ENCODE peak calls at places on chromosome 2, in ten cellular contexts. W, N, L, X, B, A, Q, E, H and G are unnamed samples.

GRCh38 chr2:168272225-168272624 is 24.8 kb upstream of the STK39 start:
- DNase-seq in E (no peak), H (peak; percentile 97), Q (no peak), L (peak; percentile 5), X (peak; percentile 35), W (no peak), A (no peak), B (no peak), N (no peak), G (no peak)

GRCh38 chr2:26483957-26484565 is 6.1 kb upstream of the OTOF start:
- DNase-seq in Q (no peak), E (no peak), L (no peak), X (no peak), W (peak; percentile 41), N (no peak), B (no peak), H (no peak), A (no peak), G (no peak)

GRCh38 chr2:173522356-173522755 is 167.7 kb downstream of the CDCA7 start:
- DNase-seq in A (no peak), H (no peak), N (no peak), W (no peak), E (no peak), Q (no peak), X (no peak), B (no peak), L (no peak), G (no peak)

GRCh38 chr2:231348173-231348572 is 47.3 kb upstream of the B3GNT7 start:
- DNase-seq in A (no peak), E (no peak), N (peak; percentile 13), B (no peak), Q (no peak), X (peak; percentile 44), W (no peak), H (peak; percentile 28), L (no peak), G (no peak)

GRCh38 chr2:97011977-97012569 is 25.7 kb upstream of the FAM178B start:
- DNase-seq in W (no peak), E (no peak), B (peak; percentile 31), X (peak; percentile 72), H (peak; percentile 60), L (peak; percentile 57), A (no peak), N (no peak), Q (no peak), G (no peak)

GRCh38 chr2:113187771-113188170 is 14.0 kb downstream of the PSD4 start:
- DNase-seq in A (no peak), B (no peak), L (no peak), X (no peak), N (no peak), W (no peak), Q (no peak), H (no peak), E (no peak), G (no peak)

GRCh38 chr2:126909366-126909765 is 10.7 kb downstream of the TEX51 start:
- DNase-seq in X (no peak), B (no peak), E (no peak), W (no peak), Q (no peak), N (no peak), H (no peak), L (no peak), A (no peak), G (no peak)

GRCh38 chr2:196551014-196551413 is 88.5 kb upstream of the CCDC150 start:
- DNase-seq in Q (no peak), A (no peak), W (no peak), E (no peak), N (no peak), B (no peak), X (no peak), H (no peak), L (no peak), G (no peak)

GRCh38 chr2:48126180-48126579 is 219.9 kb upstream of the FBXO11 start:
- DNase-seq in E (no peak), L (no peak), N (no peak), W (no peak), A (no peak), X (no peak), B (no peak), Q (no peak), H (no peak), G (peak; percentile 74)

GRCh38 chr2:166568409-166568808 is 74.4 kb upstream of the SCN7A start:
- DNase-seq in N (no peak), W (no peak), H (no peak), E (no peak), X (no peak), L (peak; percentile 5), A (no peak), Q (no peak), B (no peak), G (no peak)

GRCh38 chr2:237585590-237586221 is 4.8 kb downstream of the RAB17 start:
- DNase-seq in H (peak; percentile 84), B (no peak), A (peak; percentile 40), Q (no peak), N (no peak), X (no peak), W (no peak), E (no peak), L (no peak), G (no peak)

GRCh38 chr2:207729465-207729998 is 18.1 kb downstream of the CCNYL1 start:
- DNase-seq in E (no peak), X (no peak), L (no peak), N (no peak), H (no peak), B (no peak), A (no peak), W (no peak), Q (no peak), G (no peak)

GRCh38 chr2:207733597-207734240 is 22.3 kb downstream of the CCNYL1 start:
- DNase-seq in W (no peak), X (no peak), A (no peak), H (no peak), E (no peak), Q (no peak), L (no peak), N (no peak), B (no peak), G (no peak)

GRCh38 chr2:207731138-207731537 is 19.7 kb downstream of the CCNYL1 start:
- DNase-seq in L (no peak), X (no peak), N (no peak), B (no peak), A (no peak), W (no peak), H (no peak), Q (no peak), E (no peak), G (no peak)

GRCh38 chr2:207734636-207735512 is 23.4 kb downstream of the CCNYL1 start:
- DNase-seq in E (no peak), Q (no peak), X (no peak), L (no peak), H (peak; percentile 95), N (no peak), A (no peak), B (no peak), W (no peak), G (no peak)

DNA sequence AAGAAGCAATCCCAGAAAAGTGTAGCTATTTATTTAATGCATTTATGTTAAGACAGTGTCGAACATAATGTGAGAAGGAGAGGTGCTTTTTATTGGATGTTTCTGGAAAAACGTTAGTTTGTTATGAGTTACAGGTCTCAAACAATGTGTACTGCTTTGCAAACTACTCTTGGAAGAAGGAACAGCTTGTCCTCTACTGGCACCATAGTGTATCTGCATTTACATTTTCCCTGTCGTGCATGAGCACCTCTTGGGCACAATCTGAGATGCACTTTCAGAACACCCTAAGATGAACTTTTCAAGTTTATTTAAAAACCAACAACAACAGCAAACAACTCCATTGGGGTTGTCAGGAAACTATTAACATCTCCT is 22.8 kb downstream of the CCNYL1 start:
- DNase-seq in B (no peak), H (peak; percentile 75), E (no peak), N (no peak), W (no peak), Q (no peak), A (no peak), L (peak; percentile 25), X (peak; percentile 75), G (no peak)
- TF ChIP-seq CTCF in B (peak; percentile 24), H (peak; percentile 92), E (peak; percentile 10), N (no peak), W (no peak), Q (no peak), A (peak; percentile 20), L (peak; percentile 39), X (peak; percentile 83), G (peak; percentile 21)

GRCh38 chr2:210028178-210028577 is 25.7 kb downstream of the RPE start:
- DNase-seq in B (no peak), W (no peak), L (no peak), A (no peak), E (no peak), Q (no peak), H (no peak), X (no peak), N (no peak), G (no peak)
- TF ChIP-seq EP300 in B (no peak), W (no peak), L (no peak), A (no peak), E (no peak), Q (no peak), H (no peak), X (no peak), N (no peak), G (no peak)

DNA sequence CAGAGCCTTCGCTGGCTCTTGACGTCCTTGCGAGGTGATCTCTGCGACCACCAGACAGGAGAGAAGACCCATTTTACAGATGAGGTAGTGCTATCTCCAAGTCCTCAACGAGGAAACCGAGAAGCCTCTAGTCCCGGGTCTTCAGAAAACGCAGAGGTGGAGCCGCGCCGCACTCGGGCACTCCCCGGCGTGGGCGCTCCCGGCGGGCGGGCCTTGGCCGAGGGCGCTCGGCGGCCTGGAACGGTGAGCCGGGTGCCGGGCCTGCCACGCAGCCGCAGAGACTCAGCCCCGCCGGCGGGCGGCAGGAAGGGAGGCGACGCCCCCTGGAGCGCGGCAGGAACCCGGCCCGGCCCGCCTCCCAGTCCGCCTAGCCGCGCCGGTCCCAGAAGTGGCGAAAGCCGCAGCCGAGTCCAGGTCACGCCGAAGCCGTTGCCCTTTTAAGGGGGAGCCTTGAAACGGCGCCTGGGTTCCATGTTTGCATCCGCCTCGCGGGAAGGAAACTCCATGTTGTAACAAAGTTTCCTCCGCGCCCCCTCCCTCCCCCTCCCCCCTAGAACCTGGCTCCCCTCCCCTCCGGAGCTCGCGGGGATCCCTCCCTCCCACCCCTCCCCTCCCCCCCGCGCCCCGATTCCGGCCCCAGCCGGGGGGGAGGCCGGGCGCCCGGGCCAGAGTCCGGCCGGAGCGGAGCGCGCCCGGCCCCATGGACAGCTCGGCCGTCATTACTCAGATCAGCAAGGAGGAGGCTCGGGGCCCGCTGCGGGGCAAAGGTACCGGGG is at the start of gene CTDSP1:
- DNase-seq in B (peak; percentile 97), E (peak; percentile 76), L (peak; percentile 93), H (peak; percentile 94), X (peak; percentile 96), Q (peak; percentile 98), W (peak; percentile 97), N (peak; percentile 99), A (peak; percentile 97), G (peak; percentile 99)
- TF ChIP-seq POLR2A in B (peak; percentile 72), E (no peak), L (no peak), H (peak; percentile 72), X (peak; percentile 54), Q (peak; percentile 50), W (peak; percentile 60), N (no peak), A (peak; percentile 92), G (peak; percentile 57)

DNA sequence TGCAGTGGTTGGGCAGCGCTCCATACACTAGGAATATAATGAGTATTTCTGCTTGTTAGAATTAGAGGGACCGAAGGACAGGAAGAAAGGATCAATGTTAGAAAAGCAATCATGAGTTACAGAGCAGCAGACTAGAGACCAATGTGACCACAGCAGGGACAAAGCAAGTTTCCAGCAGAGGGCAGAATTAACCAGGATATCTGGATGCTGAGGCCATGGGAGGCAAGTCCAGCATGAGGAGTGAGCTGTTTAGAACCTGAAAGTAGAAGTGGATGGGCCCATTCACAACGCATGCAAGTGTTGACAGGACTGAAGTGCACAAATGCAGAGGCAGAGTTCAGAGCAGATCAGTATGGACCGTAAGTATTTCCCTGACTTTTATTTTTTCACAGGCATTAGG is 910.4 kb upstream of the GYPC start:
- DNase-seq in B (no peak), N (no peak), E (peak; percentile 60), W (no peak), H (peak; percentile 49), L (peak; percentile 37), Q (no peak), A (no peak), X (peak; percentile 29), G (no peak)
- TF ChIP-seq CTCF in B (no peak), N (no peak), E (peak; percentile 80), W (no peak), H (peak; percentile 70), L (peak; percentile 42), Q (no peak), A (peak; percentile 33), X (no peak), G (no peak)